ENCODE peak calls at places on chromosomes 3 and 15, in six cellular contexts. One of them, this sample, is unnamed.

GRCh38 chr3:30539214-30539613 is 67.2 kb upstream of the TGFBR2 start:
- DNase-seq in stimulated activated naive CD8-positive, alpha-beta T cell treated with anti-CD3 and anti-CD28 coated beads, Interleukin-15, amount 100 ng/mL, for 72 hours: no peak
- DNase-seq in AML-193: no peak
- DNase-seq in astrocyte of the spinal cord: no peak
- DNase-seq in DMS79: no peak
- DNase-seq in NAMALWA: no peak
- DNase-seq in this sample: no peak

GRCh38 chr15:62075595-62076279 is 9.0 kb downstream of the C2CD4A start:
- DNase-seq in stimulated activated naive CD8-positive, alpha-beta T cell treated with anti-CD3 and anti-CD28 coated beads, Interleukin-15, amount 100 ng/mL, for 72 hours: no peak
- DNase-seq in AML-193: no peak
- DNase-seq in astrocyte of the spinal cord: peak; percentile 17
- DNase-seq in DMS79: peak; percentile 37
- DNase-seq in NAMALWA: no peak
- DNase-seq in this sample: no peak

GRCh38 chr3:46565607-46566039 is 479 bp downstream of the LRRC2 start:
- DNase-seq in stimulated activated naive CD8-positive, alpha-beta T cell treated with anti-CD3 and anti-CD28 coated beads, Interleukin-15, amount 100 ng/mL, for 72 hours: no peak
- DNase-seq in AML-193: no peak
- DNase-seq in astrocyte of the spinal cord: no peak
- DNase-seq in DMS79: no peak
- DNase-seq in NAMALWA: no peak
- DNase-seq in this sample: no peak

GRCh38 chr3:4897765-4898453 is 81.3 kb upstream of the BHLHE40 start:
- DNase-seq in stimulated activated naive CD8-positive, alpha-beta T cell treated with anti-CD3 and anti-CD28 coated beads, Interleukin-15, amount 100 ng/mL, for 72 hours: no peak
- DNase-seq in AML-193: no peak
- DNase-seq in astrocyte of the spinal cord: peak; percentile 42
- DNase-seq in DMS79: no peak
- DNase-seq in NAMALWA: no peak
- DNase-seq in this sample: no peak

GRCh38 chr15:91915576-91915975 is 62.1 kb downstream of the SLCO3A1 start:
- DNase-seq in stimulated activated naive CD8-positive, alpha-beta T cell treated with anti-CD3 and anti-CD28 coated beads, Interleukin-15, amount 100 ng/mL, for 72 hours: no peak
- DNase-seq in AML-193: no peak
- DNase-seq in astrocyte of the spinal cord: no peak
- DNase-seq in DMS79: no peak
- DNase-seq in NAMALWA: no peak
- DNase-seq in this sample: no peak

GRCh38 chr3:22175899-22176298 is 424.9 kb upstream of the ZNF385D start:
- DNase-seq in stimulated activated naive CD8-positive, alpha-beta T cell treated with anti-CD3 and anti-CD28 coated beads, Interleukin-15, amount 100 ng/mL, for 72 hours: no peak
- DNase-seq in AML-193: no peak
- DNase-seq in astrocyte of the spinal cord: peak; percentile 9
- DNase-seq in DMS79: no peak
- DNase-seq in NAMALWA: no peak
- DNase-seq in this sample: no peak

GRCh38 chr3:124261301-124261700 is 269.4 kb upstream of the ROPN1 start:
- DNase-seq in stimulated activated naive CD8-positive, alpha-beta T cell treated with anti-CD3 and anti-CD28 coated beads, Interleukin-15, amount 100 ng/mL, for 72 hours: no peak
- DNase-seq in AML-193: no peak
- DNase-seq in astrocyte of the spinal cord: peak; percentile 23
- DNase-seq in DMS79: no peak
- DNase-seq in NAMALWA: no peak
- DNase-seq in this sample: no peak

GRCh38 chr3:129461461-129462146 is 21.6 kb downstream of the IFT122 start:
- DNase-seq in stimulated activated naive CD8-positive, alpha-beta T cell treated with anti-CD3 and anti-CD28 coated beads, Interleukin-15, amount 100 ng/mL, for 72 hours: no peak
- DNase-seq in AML-193: no peak
- DNase-seq in astrocyte of the spinal cord: no peak
- DNase-seq in DMS79: no peak
- DNase-seq in NAMALWA: no peak
- DNase-seq in this sample: no peak

GRCh38 chr3:111035316-111035715 is 36.3 kb upstream of the NECTIN3 start:
- DNase-seq in stimulated activated naive CD8-positive, alpha-beta T cell treated with anti-CD3 and anti-CD28 coated beads, Interleukin-15, amount 100 ng/mL, for 72 hours: no peak
- DNase-seq in AML-193: no peak
- DNase-seq in astrocyte of the spinal cord: no peak
- DNase-seq in DMS79: no peak
- DNase-seq in NAMALWA: no peak
- DNase-seq in this sample: no peak

GRCh38 chr3:42264399-42265058 is 1.5 kb downstream of the CCK start:
- DNase-seq in stimulated activated naive CD8-positive, alpha-beta T cell treated with anti-CD3 and anti-CD28 coated beads, Interleukin-15, amount 100 ng/mL, for 72 hours: peak; percentile 34
- DNase-seq in AML-193: no peak
- DNase-seq in astrocyte of the spinal cord: peak; percentile 35
- DNase-seq in DMS79: no peak
- DNase-seq in NAMALWA: no peak
- DNase-seq in this sample: peak; percentile 38

GRCh38 chr15:89657691-89658200 is 2.5 kb upstream of the KIF7 start:
- DNase-seq in stimulated activated naive CD8-positive, alpha-beta T cell treated with anti-CD3 and anti-CD28 coated beads, Interleukin-15, amount 100 ng/mL, for 72 hours: no peak
- DNase-seq in AML-193: no peak
- DNase-seq in astrocyte of the spinal cord: no peak
- DNase-seq in DMS79: no peak
- DNase-seq in NAMALWA: no peak
- DNase-seq in this sample: no peak

GRCh38 chr15:78033864-78034263 is 43.6 kb downstream of the TBC1D2B start:
- DNase-seq in stimulated activated naive CD8-positive, alpha-beta T cell treated with anti-CD3 and anti-CD28 coated beads, Interleukin-15, amount 100 ng/mL, for 72 hours: no peak
- DNase-seq in AML-193: no peak
- DNase-seq in astrocyte of the spinal cord: no peak
- DNase-seq in DMS79: no peak
- DNase-seq in NAMALWA: peak; percentile 82
- DNase-seq in this sample: no peak

GRCh38 chr3:101702726-101703125 is 16.2 kb upstream of the RPL24 start:
- DNase-seq in stimulated activated naive CD8-positive, alpha-beta T cell treated with anti-CD3 and anti-CD28 coated beads, Interleukin-15, amount 100 ng/mL, for 72 hours: no peak
- DNase-seq in AML-193: no peak
- DNase-seq in astrocyte of the spinal cord: no peak
- DNase-seq in DMS79: no peak
- DNase-seq in NAMALWA: no peak
- DNase-seq in this sample: no peak

GRCh38 chr3:143283432-143284128 is 164.0 kb downstream of the CHST2 start:
- DNase-seq in stimulated activated naive CD8-positive, alpha-beta T cell treated with anti-CD3 and anti-CD28 coated beads, Interleukin-15, amount 100 ng/mL, for 72 hours: peak; percentile 54
- DNase-seq in AML-193: no peak
- DNase-seq in astrocyte of the spinal cord: peak; percentile 62
- DNase-seq in DMS79: no peak
- DNase-seq in NAMALWA: no peak
- DNase-seq in this sample: no peak

GRCh38 chr15:75030023-75030413 is 6.6 kb downstream of the PPCDC start:
- DNase-seq in stimulated activated naive CD8-positive, alpha-beta T cell treated with anti-CD3 and anti-CD28 coated beads, Interleukin-15, amount 100 ng/mL, for 72 hours: no peak
- DNase-seq in AML-193: peak; percentile 70
- DNase-seq in astrocyte of the spinal cord: no peak
- DNase-seq in DMS79: no peak
- DNase-seq in NAMALWA: no peak
- DNase-seq in this sample: no peak

GRCh38 chr15:85030301-85031049 is 48.8 kb downstream of the PDE8A start:
- DNase-seq in stimulated activated naive CD8-positive, alpha-beta T cell treated with anti-CD3 and anti-CD28 coated beads, Interleukin-15, amount 100 ng/mL, for 72 hours: no peak
- DNase-seq in AML-193: no peak
- DNase-seq in astrocyte of the spinal cord: peak; percentile 56
- DNase-seq in DMS79: no peak
- DNase-seq in NAMALWA: no peak
- DNase-seq in this sample: no peak

GRCh38 chr3:24591661-24592555 is 97.3 kb upstream of the THRB start:
- DNase-seq in stimulated activated naive CD8-positive, alpha-beta T cell treated with anti-CD3 and anti-CD28 coated beads, Interleukin-15, amount 100 ng/mL, for 72 hours: no peak
- DNase-seq in AML-193: no peak
- DNase-seq in astrocyte of the spinal cord: no peak
- DNase-seq in DMS79: no peak
- DNase-seq in NAMALWA: no peak
- DNase-seq in this sample: no peak

GRCh38 chr15:99207672-99208071 is 41.7 kb downstream of the TTC23 start:
- DNase-seq in stimulated activated naive CD8-positive, alpha-beta T cell treated with anti-CD3 and anti-CD28 coated beads, Interleukin-15, amount 100 ng/mL, for 72 hours: no peak
- DNase-seq in AML-193: no peak
- DNase-seq in astrocyte of the spinal cord: no peak
- DNase-seq in DMS79: no peak
- DNase-seq in NAMALWA: no peak
- DNase-seq in this sample: no peak

GRCh38 chr15:55715355-55716076 is 27.4 kb downstream of the PRTG start:
- DNase-seq in stimulated activated naive CD8-positive, alpha-beta T cell treated with anti-CD3 and anti-CD28 coated beads, Interleukin-15, amount 100 ng/mL, for 72 hours: no peak
- DNase-seq in AML-193: no peak
- DNase-seq in astrocyte of the spinal cord: no peak
- DNase-seq in DMS79: no peak
- DNase-seq in NAMALWA: no peak
- DNase-seq in this sample: no peak

GRCh38 chr15:96578393-96578792 is 247.9 kb downstream of the NR2F2 start:
- DNase-seq in stimulated activated naive CD8-positive, alpha-beta T cell treated with anti-CD3 and anti-CD28 coated beads, Interleukin-15, amount 100 ng/mL, for 72 hours: no peak
- DNase-seq in AML-193: no peak
- DNase-seq in astrocyte of the spinal cord: no peak
- DNase-seq in DMS79: no peak
- DNase-seq in NAMALWA: no peak
- DNase-seq in this sample: no peak

GRCh38 chr3:120558784-120559227 is 37.3 kb upstream of the NDUFB4 start:
- DNase-seq in stimulated activated naive CD8-positive, alpha-beta T cell treated with anti-CD3 and anti-CD28 coated beads, Interleukin-15, amount 100 ng/mL, for 72 hours: peak; percentile 85
- DNase-seq in AML-193: peak; percentile 95
- DNase-seq in astrocyte of the spinal cord: peak; percentile 92
- DNase-seq in DMS79: peak; percentile 80
- DNase-seq in NAMALWA: peak; percentile 95
- DNase-seq in this sample: peak; percentile 90

GRCh38 chr15:25180606-25181289 is 226.0 kb downstream of the SNRPN start:
- DNase-seq in stimulated activated naive CD8-positive, alpha-beta T cell treated with anti-CD3 and anti-CD28 coated beads, Interleukin-15, amount 100 ng/mL, for 72 hours: no peak
- DNase-seq in AML-193: no peak
- DNase-seq in astrocyte of the spinal cord: no peak
- DNase-seq in DMS79: no peak
- DNase-seq in NAMALWA: no peak
- DNase-seq in this sample: no peak